ENCODE peak calls at places on chromosomes 1 and 21, in six cellular contexts. H is heart left ventricle; P is pancreas; A is CD8-positive, alpha-beta memory T cell; V is naive thymus-derived CD4-positive, alpha-beta T cell; Z is H1. C is an unnamed sample.

GRCh38 chr1:157952601-157953000 is 40.8 kb upstream of the KIRREL1 start:
- DNase-seq in H (no peak), P (no peak), A (no peak), V (no peak), Z (no peak), C (no peak)

GRCh38 chr1:166062695-166063094 is 104.1 kb downstream of the FAM78B start:
- DNase-seq in H (no peak), P (no peak), A (no peak), V (no peak), Z (no peak), C (no peak)

GRCh38 chr1:194644528-194644927 is 1458.1 kb upstream of the B3GALT2 start:
- DNase-seq in H (no peak), P (no peak), A (no peak), V (no peak), Z (no peak), C (no peak)

GRCh38 chr1:14794136-14794768 is 195.8 kb downstream of the KAZN start:
- DNase-seq in H (no peak), P (no peak), A (no peak), V (no peak), Z (no peak), C (no peak)

GRCh38 chr1:176102243-176102642 is 104.8 kb downstream of the COP1 start:
- DNase-seq in H (no peak), P (no peak), A (no peak), V (no peak), Z (no peak), C (no peak)

GRCh38 chr1:54160351-54160750 is 7.6 kb upstream of the CDCP2 start:
- DNase-seq in H (no peak), P (no peak), A (no peak), V (no peak), Z (no peak), C (no peak)

GRCh38 chr1:26418865-26419349 is 8.3 kb downstream of the LIN28A start:
- DNase-seq in H (no peak), P (no peak), A (no peak), V (no peak), Z (peak), C (no peak)

GRCh38 chr21:19034041-19034440 is 630.5 kb upstream of the TMPRSS15 start:
- DNase-seq in H (no peak), P (no peak), A (no peak), V (no peak), Z (no peak), C (no peak)

DNA sequence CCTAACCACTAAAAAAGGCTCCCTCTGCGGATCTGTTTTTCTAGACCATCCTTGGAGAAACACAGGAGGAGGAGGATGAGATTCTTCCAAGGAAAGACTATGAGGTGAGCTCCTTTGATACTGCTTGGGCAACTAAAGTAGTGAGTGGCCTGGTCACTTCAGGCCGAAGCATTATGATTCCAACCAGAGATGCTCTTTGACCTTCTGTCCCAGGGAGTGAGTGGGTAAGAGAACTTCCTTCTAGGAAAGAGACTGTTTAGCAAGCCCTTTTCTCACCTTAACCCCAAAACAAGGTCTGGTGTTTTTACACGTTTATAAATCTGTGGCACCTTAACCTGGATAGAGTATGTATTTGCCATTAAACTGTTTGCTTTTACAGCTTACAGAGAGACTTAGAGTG is 1.1 kb downstream of the CLCN6 start:
- DNase-seq in H (no peak), P (no peak), A (no peak), V (no peak), Z (no peak), C (no peak)
- H3K4me3 ChIP-seq in H (peak), P (no peak), A (peak), V (peak), Z (peak), C (peak)

GRCh38 chr21:29022141-29022540 is 2.3 kb upstream of the USP16 start:
- DNase-seq in H (no peak), P (no peak), A (no peak), V (no peak), Z (no peak), C (no peak)

GRCh38 chr21:29030909-29031308 is 6.4 kb downstream of the USP16 start:
- DNase-seq in H (no peak), P (no peak), A (no peak), V (no peak), Z (no peak), C (no peak)

GRCh38 chr21:29024474-29025327 is at the start of gene USP16:
- DNase-seq in H (peak), P (peak), A (peak), V (peak), Z (peak), C (peak)

GRCh38 chr21:29029524-29029923 is 5.1 kb downstream of the USP16 start:
- DNase-seq in H (no peak), P (no peak), A (no peak), V (no peak), Z (no peak), C (no peak)

GRCh38 chr21:29025328-29025713 is 853 bp downstream of the USP16 start:
- DNase-seq in H (no peak), P (no peak), A (no peak), V (no peak), Z (no peak), C (no peak)
- H3K27ac ChIP-seq in H (peak), P (peak), A (peak), V (peak), Z (no peak), C (peak)

DNA sequence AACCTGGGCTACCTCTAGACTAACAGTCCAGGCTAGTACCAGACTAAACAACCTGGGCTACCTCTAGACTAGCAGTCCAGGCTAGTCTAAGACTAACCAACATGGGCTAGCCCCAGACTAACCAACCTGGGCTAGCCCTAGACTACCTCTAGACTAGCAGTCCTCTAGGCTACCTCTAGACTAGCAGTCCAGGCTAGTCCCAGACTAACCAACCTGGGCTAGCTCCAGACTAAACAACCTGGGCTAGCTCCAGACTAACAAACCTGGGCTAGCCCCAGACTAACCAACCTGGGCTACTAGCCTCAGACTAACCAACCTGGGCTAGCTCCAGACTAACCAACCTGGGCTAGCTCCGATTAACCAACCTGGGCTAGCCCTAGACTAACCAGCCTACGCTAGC is 2.0 kb downstream of the TFF2 start:
- DNase-seq in H (no peak), P (no peak), A (no peak), V (no peak), Z (no peak), C (no peak)
- H3K4me3 ChIP-seq in H (no peak), P (no peak), A (no peak), V (no peak), Z (no peak), C (no peak)

DNA sequence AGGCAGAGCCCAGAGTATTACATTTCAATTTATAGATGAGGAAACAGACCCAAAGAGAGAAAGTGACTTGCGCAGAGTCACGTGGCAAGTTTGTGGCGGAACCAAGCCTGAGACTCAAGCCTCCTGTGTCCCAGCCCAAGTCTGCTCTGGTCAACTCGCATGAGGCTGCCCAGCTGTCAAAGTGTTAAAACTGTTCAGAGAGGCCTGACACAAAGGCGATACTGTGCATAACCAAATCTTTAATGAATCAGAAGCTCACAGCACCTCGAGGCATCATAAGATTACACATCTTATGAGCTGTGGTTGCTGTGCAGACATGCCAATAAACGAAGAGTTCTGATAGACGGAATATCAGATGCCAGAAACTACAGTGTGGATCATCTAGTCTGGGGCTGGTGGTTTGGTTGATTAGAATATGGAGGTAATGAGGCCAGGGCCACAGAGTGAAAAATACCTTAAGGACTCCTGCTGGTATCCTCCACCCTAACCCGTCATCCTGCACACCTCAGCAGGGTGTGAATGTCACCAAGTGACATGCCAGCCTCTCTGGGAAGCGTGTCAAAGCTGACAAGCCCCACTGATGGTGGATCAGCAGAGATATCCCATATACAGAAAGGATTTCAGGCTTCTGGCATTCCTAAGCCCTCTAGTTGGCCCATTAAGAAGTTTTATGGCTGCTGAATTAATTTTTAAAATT is 42.2 kb downstream of the TNNT2 start:
- DNase-seq in H (no peak), P (no peak), A (no peak), V (no peak), Z (no peak), C (no peak)
- H3K27ac ChIP-seq in H (no peak), P (no peak), A (no peak), V (no peak), Z (no peak), C (peak)